ENCODE peak calls at places on chromosomes 6 and 20, in six cellular contexts. H, R, G, I, M and Y are unnamed samples.

GRCh38 chr20:33681288-33681687 is 4.9 kb downstream of the E2F1 start:
- DNase-seq in H (no peak), R (no peak), G (no peak), I (no peak), M (no peak), Y (no peak)

GRCh38 chr6:40539853-40540252 is 47.3 kb downstream of the LRFN2 start:
- DNase-seq in H (no peak), R (no peak), G (no peak), I (no peak), M (no peak), Y (no peak)

GRCh38 chr20:3010985-3011723 is 32.3 kb upstream of the GNRH2 start:
- DNase-seq in H (no peak), R (no peak), G (no peak), I (peak), M (peak), Y (no peak)

GRCh38 chr20:21395666-21396044 is 1.7 kb downstream of the NKX2-4 start:
- DNase-seq in H (no peak), R (no peak), G (peak), I (no peak), M (no peak), Y (no peak)

GRCh38 chr6:117615981-117616961 is 14.0 kb upstream of the GOPC start:
- DNase-seq in H (no peak), R (no peak), G (peak), I (no peak), M (no peak), Y (no peak)

GRCh38 chr20:7773511-7773910 is 166.7 kb downstream of the HAO1 start:
- DNase-seq in H (no peak), R (no peak), G (no peak), I (no peak), M (no peak), Y (no peak)

GRCh38 chr20:17946572-17947473 is 21.8 kb downstream of the SNX5 start:
- DNase-seq in H (peak), R (no peak), G (no peak), I (no peak), M (no peak), Y (no peak)

GRCh38 chr20:36312724-36313441 is 6.7 kb downstream of the DLGAP4 start:
- DNase-seq in H (peak), R (no peak), G (peak), I (no peak), M (no peak), Y (no peak)

GRCh38 chr6:163415620-163416379 is 1.3 kb downstream of the QKI start:
- DNase-seq in H (peak), R (peak), G (no peak), I (peak), M (peak), Y (peak)

GRCh38 chr6:73652637-73653570 is 888 bp downstream of the SLC17A5 start:
- DNase-seq in H (peak), R (peak), G (peak), I (peak), M (peak), Y (peak)

GRCh38 chr6:125156496-125156895 is 2.9 kb downstream of the TPD52L1 start:
- DNase-seq in H (no peak), R (no peak), G (no peak), I (no peak), M (no peak), Y (no peak)

GRCh38 chr20:9616455-9616805 is 102.0 kb downstream of the LAMP5 start:
- DNase-seq in H (no peak), R (no peak), G (no peak), I (no peak), M (no peak), Y (no peak)

GRCh38 chr20:59242714-59243626 is 57.4 kb upstream of the EDN3 start:
- DNase-seq in H (no peak), R (no peak), G (no peak), I (no peak), M (no peak), Y (no peak)

GRCh38 chr6:109769213-109769612 is 78.1 kb downstream of the FIG4 start:
- DNase-seq in H (no peak), R (no peak), G (no peak), I (no peak), M (no peak), Y (no peak)

GRCh38 chr6:143074101-143074500 is 13.4 kb downstream of the AIG1 start:
- DNase-seq in H (no peak), R (no peak), G (no peak), I (no peak), M (no peak), Y (no peak)

GRCh38 chr20:63433351-63433750 is 39.1 kb downstream of the KCNQ2 start:
- DNase-seq in H (no peak), R (no peak), G (no peak), I (no peak), M (no peak), Y (no peak)

GRCh38 chr20:48682529-48683385 is 145.0 kb downstream of the PREX1 start:
- DNase-seq in H (peak), R (peak), G (peak), I (peak), M (peak), Y (peak)

GRCh38 chr20:46592580-46593362 is 42.3 kb upstream of the OCSTAMP start:
- DNase-seq in H (no peak), R (no peak), G (peak), I (no peak), M (no peak), Y (no peak)

GRCh38 chr6:48744948-48745347 is 634.0 kb upstream of the PTCHD4 start:
- DNase-seq in H (no peak), R (no peak), G (no peak), I (peak), M (peak), Y (no peak)

GRCh38 chr6:43942011-43942442 is 172.0 kb downstream of the VEGFA start:
- DNase-seq in H (peak), R (no peak), G (no peak), I (no peak), M (no peak), Y (no peak)

GRCh38 chr6:81693212-81693611 is 59.3 kb downstream of the TENT5A start:
- DNase-seq in H (no peak), R (no peak), G (no peak), I (no peak), M (no peak), Y (no peak)

GRCh38 chr6:119022796-119023195 is 55.7 kb downstream of the FAM184A start:
- DNase-seq in H (no peak), R (no peak), G (no peak), I (no peak), M (no peak), Y (no peak)

GRCh38 chr20:33832113-33832853 is 21.1 kb downstream of the CHMP4B start:
- DNase-seq in H (no peak), R (no peak), G (peak), I (no peak), M (peak), Y (peak)

GRCh38 chr20:52230406-52230805 is 38.8 kb upstream of the ZFP64 start:
- DNase-seq in H (no peak), R (no peak), G (no peak), I (no peak), M (peak), Y (no peak)

GRCh38 chr6:138410048-138410735 is 6.2 kb downstream of the HEBP2 start:
- DNase-seq in H (no peak), R (no peak), G (no peak), I (no peak), M (peak), Y (peak)

GRCh38 chr6:107620736-107621135 is 130.8 kb downstream of the SOBP start:
- DNase-seq in H (no peak), R (no peak), G (no peak), I (no peak), M (peak), Y (no peak)

GRCh38 chr6:34671801-34672656 is 24.5 kb downstream of the ILRUN start:
- DNase-seq in H (no peak), R (no peak), G (no peak), I (peak), M (peak), Y (no peak)

GRCh38 chr6:105424177-105424783 is 21.4 kb upstream of the PREP start:
- DNase-seq in H (peak), R (no peak), G (peak), I (peak), M (peak), Y (no peak)

GRCh38 chr20:34215711-34216381 is 25.4 kb upstream of the ASIP start:
- DNase-seq in H (peak), R (peak), G (peak), I (peak), M (peak), Y (peak)

GRCh38 chr20:33394718-33395117 is 6.6 kb downstream of the CDK5RAP1 start:
- DNase-seq in H (no peak), R (no peak), G (no peak), I (no peak), M (no peak), Y (no peak)

GRCh38 chr6:88499845-88500699 is 333.9 kb upstream of the CNR1 start:
- DNase-seq in H (no peak), R (no peak), G (no peak), I (no peak), M (no peak), Y (no peak)

GRCh38 chr20:10374036-10374435 is 60.0 kb downstream of the MKKS start:
- DNase-seq in H (no peak), R (no peak), G (no peak), I (no peak), M (no peak), Y (no peak)

GRCh38 chr6:156167289-156168076 is 609.7 kb upstream of the ARID1B start:
- DNase-seq in H (no peak), R (no peak), G (no peak), I (no peak), M (no peak), Y (peak)

GRCh38 chr20:56776345-56776744 is 147.2 kb downstream of the TFAP2C start:
- DNase-seq in H (no peak), R (no peak), G (peak), I (no peak), M (no peak), Y (no peak)

GRCh38 chr20:61360296-61360695 is 108.2 kb downstream of the CDH4 start:
- DNase-seq in H (no peak), R (no peak), G (no peak), I (no peak), M (no peak), Y (no peak)

GRCh38 chr6:37513576-37513975 is 13.9 kb upstream of the CCDC167 start:
- DNase-seq in H (no peak), R (no peak), G (no peak), I (no peak), M (no peak), Y (no peak)

GRCh38 chr6:15020114-15020770 is 225.6 kb upstream of the JARID2 start:
- DNase-seq in H (no peak), R (no peak), G (no peak), I (no peak), M (no peak), Y (no peak)

GRCh38 chr6:30735668-30736314 is 6.7 kb downstream of the FLOT1 start:
- DNase-seq in H (no peak), R (no peak), G (no peak), I (no peak), M (no peak), Y (no peak)